ENCODE peak calls at places on chromosomes 4 and X, in eight cellular contexts. I, C, G, D, J, H, V and B are unnamed samples.

GRCh38 chrX:135295238-135295943 is 13.9 kb upstream of the ETDC start:
- DNase-seq in I (peak; percentile 38), C (peak; percentile 22), G (peak; percentile 53), D (no peak), J (peak; percentile 3), H (peak; percentile 25), V (no peak), B (peak; percentile 22)

GRCh38 chrX:106894392-106894909 is 8.7 kb downstream of the RIPPLY1 start:
- DNase-seq in I (peak; percentile 82), C (no peak), G (peak; percentile 77), D (peak; percentile 46), J (peak; percentile 70), H (peak; percentile 33), V (peak; percentile 63), B (peak; percentile 81)

GRCh38 chrX:43551590-43551989 is 104.5 kb upstream of the MAOA start:
- DNase-seq in I (no peak), C (no peak), G (no peak), D (no peak), J (no peak), H (no peak), V (no peak), B (no peak)

GRCh38 chr4:41611881-41612871 is 74.2 kb downstream of the LIMCH1 start:
- DNase-seq in I (peak; percentile 70), C (peak; percentile 69), G (peak; percentile 35), D (no peak), J (peak; percentile 62), H (peak; percentile 32), V (peak; percentile 41), B (peak; percentile 62)

GRCh38 chrX:120732879-120733278 is 103.0 kb upstream of the C1GALT1C1 start:
- DNase-seq in I (no peak), C (no peak), G (no peak), D (no peak), J (no peak), H (no peak), V (no peak), B (no peak)

GRCh38 chr4:39975488-39976089 is 2.1 kb downstream of the PDS5A start:
- DNase-seq in I (peak; percentile 45), C (no peak), G (peak; percentile 84), D (no peak), J (peak; percentile 33), H (no peak), V (no peak), B (peak; percentile 37)

GRCh38 chrX:35439042-35439639 is 359.0 kb upstream of the MAGEB16 start:
- DNase-seq in I (no peak), C (no peak), G (no peak), D (no peak), J (no peak), H (no peak), V (no peak), B (no peak)

GRCh38 chr4:139901516-139902327 is 236.1 kb downstream of the MGST2 start:
- DNase-seq in I (no peak), C (no peak), G (peak; percentile 69), D (no peak), J (peak; percentile 49), H (no peak), V (no peak), B (peak; percentile 32)

GRCh38 chrX:9310596-9310995 is 154.3 kb upstream of the TBL1X start:
- DNase-seq in I (peak; percentile 7), C (no peak), G (no peak), D (no peak), J (peak; percentile 70), H (no peak), V (no peak), B (peak; percentile 19)

GRCh38 chr4:2545321-2546013 is 9.0 kb downstream of the FAM193A start:
- DNase-seq in I (no peak), C (no peak), G (no peak), D (no peak), J (no peak), H (no peak), V (no peak), B (no peak)

GRCh38 chrX:20421697-20422096 is 155.0 kb upstream of the RPS6KA3 start:
- DNase-seq in I (no peak), C (no peak), G (no peak), D (no peak), J (no peak), H (no peak), V (no peak), B (no peak)

GRCh38 chr4:48602222-48602621 is 112.2 kb downstream of the ZAR1 start:
- DNase-seq in I (no peak), C (no peak), G (peak; percentile 40), D (no peak), J (peak; percentile 51), H (no peak), V (no peak), B (peak; percentile 25)

GRCh38 chr4:26962720-26963119 is 102.1 kb downstream of the STIM2 start:
- DNase-seq in I (no peak), C (no peak), G (peak; percentile 19), D (no peak), J (no peak), H (no peak), V (no peak), B (no peak)

GRCh38 chrX:129653985-129654651 is 638 bp downstream of the APLN start:
- DNase-seq in I (no peak), C (peak; percentile 41), G (no peak), D (no peak), J (no peak), H (no peak), V (no peak), B (no peak)

GRCh38 chr4:8917321-8917811 is 45.7 kb upstream of the HMX1 start:
- DNase-seq in I (no peak), C (no peak), G (no peak), D (no peak), J (no peak), H (no peak), V (no peak), B (no peak)

GRCh38 chr4:3853388-3854035 is 87.3 kb downstream of the ADRA2C start:
- DNase-seq in I (no peak), C (no peak), G (no peak), D (no peak), J (no peak), H (no peak), V (no peak), B (no peak)

GRCh38 chr4:175813841-175814240 is 1.8 kb upstream of the GPM6A start:
- DNase-seq in I (no peak), C (no peak), G (no peak), D (no peak), J (no peak), H (no peak), V (no peak), B (no peak)

GRCh38 chr4:140061883-140062282 is 92.1 kb downstream of the MAML3 start:
- DNase-seq in I (no peak), C (no peak), G (no peak), D (no peak), J (no peak), H (no peak), V (no peak), B (no peak)

GRCh38 chrX:77119706-77120105 is 327.5 kb upstream of the FGF16 start:
- DNase-seq in I (no peak), C (no peak), G (no peak), D (no peak), J (no peak), H (no peak), V (no peak), B (no peak)

GRCh38 chrX:86237482-86237881 is 89.2 kb downstream of the DACH2 start:
- DNase-seq in I (no peak), C (no peak), G (no peak), D (no peak), J (no peak), H (no peak), V (no peak), B (no peak)

DNA sequence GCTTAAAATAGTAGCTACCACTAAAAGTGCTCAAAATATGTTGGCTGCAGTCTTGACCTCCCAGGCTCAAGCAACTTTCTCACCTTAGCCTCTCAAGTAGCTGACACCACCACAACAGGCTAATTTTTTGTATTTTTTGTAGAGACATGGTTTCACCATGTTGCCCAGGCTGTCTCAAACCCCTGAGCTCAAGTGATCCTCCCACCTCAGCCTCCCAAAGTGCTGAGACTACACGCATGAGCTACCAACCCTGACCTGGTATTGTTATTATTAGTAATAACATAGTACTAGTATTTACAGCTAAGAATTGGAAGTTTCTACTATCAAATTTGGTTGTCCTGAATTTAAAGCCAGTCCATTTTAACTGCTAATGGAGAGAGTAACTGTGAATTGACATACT is 18.0 kb downstream of the STAP1 start:
- DNase-seq in I (no peak), C (no peak), G (no peak), D (no peak), J (no peak), H (no peak), V (no peak), B (no peak)
- H3K4me3 ChIP-seq in I (no peak overlapping the region), C (no peak overlapping the region), G (no peak overlapping the region), D (no peak overlapping the region), J (no peak overlapping the region), H (no peak overlapping the region), V (no peak overlapping the region), B (no peak overlapping the region)

GRCh38 chr4:6699903-6700302 is 6.2 kb downstream of the S100P start:
- DNase-seq in I (no peak), C (no peak), G (no peak), D (no peak), J (no peak), H (no peak), V (no peak), B (no peak)

GRCh38 chr4:6702761-6703160 is 6.9 kb downstream of the MRFAP1L1 start:
- DNase-seq in I (no peak), C (no peak), G (no peak), D (no peak), J (no peak), H (no peak), V (no peak), B (no peak)

GRCh38 chr4:6703786-6704185 is 5.9 kb downstream of the MRFAP1L1 start:
- DNase-seq in I (peak; percentile 38), C (no peak), G (no peak), D (no peak), J (peak; percentile 59), H (no peak), V (no peak), B (no peak)

GRCh38 chr4:6705638-6706037 is 4.0 kb downstream of the MRFAP1L1 start:
- DNase-seq in I (no peak), C (no peak), G (no peak), D (no peak), J (no peak), H (no peak), V (no peak), B (no peak)

GRCh38 chr4:6701371-6701770 is 7.7 kb downstream of the S100P start:
- DNase-seq in I (no peak), C (no peak), G (no peak), D (no peak), J (no peak), H (no peak), V (no peak), B (no peak)
- TF ChIP-seq CTCF in I (peak; percentile 32), C (peak; percentile 24), G (no peak), D (no peak), J (peak; percentile 19), H (no peak), V (no peak), B (peak; percentile 33)

GRCh38 chr4:707929-708630 is 2.4 kb downstream of the PCGF3 start:
- DNase-seq in I (no peak), C (no peak), G (no peak), D (no peak), J (no peak), H (no peak), V (no peak), B (no peak)
- H3K4me3 ChIP-seq in I (no peak overlapping the region), C (peak overlapping the region; percentile 5), G (no peak overlapping the region), D (no peak overlapping the region), J (peak overlapping the region; percentile 17), H (no peak overlapping the region), V (no peak overlapping the region), B (peak overlapping the region; percentile 25)

GRCh38 chr4:99078336-99078735 is 10.3 kb downstream of the ADH5 start:
- DNase-seq in I (no peak), C (no peak), G (no peak), D (no peak), J (no peak), H (no peak), V (no peak), B (no peak)
- TF ChIP-seq CTCF in I (no peak), C (no peak), G (no peak), D (no peak), J (no peak), H (no peak), V (no peak), B (no peak)